ENCODE peak calls at places on chromosomes 7 and 10, in seven cellular contexts. V is adrenal gland, Y is heart left ventricle, T is thyroid gland, I is HCT116, L is IMR-90, Z is cardiac muscle cell. R is an unnamed sample. For H3K4me1 and H3K36me3, the result is how much of the 10 kb centered on the place peaks cover.

GRCh38 chr7:512541-513311 is 6.9 kb downstream of the PDGFA start:
- DNase-seq in V (no peak), Y (peak), T (peak), I (no peak), L (no peak), Z (no peak), R (no peak)

GRCh38 chr10:129963076-129963830 is 821 bp downstream of the EBF3 start:
- DNase-seq in V (no peak), Y (no peak), T (peak), I (no peak), L (peak), Z (peak), R (peak)

GRCh38 chr7:42493436-42494198 is 256.6 kb upstream of the GLI3 start:
- DNase-seq in V (peak), Y (peak), T (peak), I (no peak), L (peak), Z (peak), R (peak)

GRCh38 chr10:78313636-78314035 is 280.0 kb downstream of the RPS24 start:
- DNase-seq in V (no peak), Y (no peak), T (no peak), I (no peak), L (no peak), Z (no peak), R (no peak)

GRCh38 chr10:119575506-119575905 is 21.3 kb downstream of the TIAL1 start:
- DNase-seq in V (no peak), Y (no peak), T (no peak), I (no peak), L (peak), Z (peak), R (no peak)

GRCh38 chr10:6401066-6401465 is 179.0 kb downstream of the PRKCQ start:
- DNase-seq in V (no peak), Y (no peak), T (no peak), I (no peak), L (no peak), Z (no peak), R (no peak)

GRCh38 chr7:85186083-85186520 is 754 bp downstream of the SEMA3D start:
- DNase-seq in V (peak), Y (peak), T (peak), I (no peak), L (peak), Z (peak), R (peak)

GRCh38 chr10:6621536-6621935 is 41.5 kb upstream of the PRKCQ start:
- DNase-seq in V (no peak), Y (no peak), T (no peak), I (no peak), L (peak), Z (peak), R (peak)

GRCh38 chr10:13939391-13939790 is 352.6 kb downstream of the PRPF18 start:
- DNase-seq in V (no peak), Y (no peak), T (no peak), I (no peak), L (peak), Z (peak), R (no peak)

GRCh38 chr10:103759100-103759781 is 96.1 kb downstream of the SH3PXD2A start:
- DNase-seq in V (peak), Y (no peak), T (no peak), I (no peak), L (peak), Z (peak), R (no peak)

GRCh38 chr7:140541513-140542192 is 62.3 kb upstream of the MKRN1 start:
- DNase-seq in V (peak), Y (peak), T (peak), I (peak), L (peak), Z (peak), R (peak)

GRCh38 chr7:44473295-44473694 is 17.2 kb downstream of the NUDCD3 start:
- DNase-seq in V (no peak), Y (no peak), T (no peak), I (no peak), L (peak), Z (peak), R (no peak)

GRCh38 chr7:76236226-76236625 is 34.5 kb downstream of the SRRM3 start:
- DNase-seq in V (no peak), Y (no peak), T (no peak), I (no peak), L (no peak), Z (no peak), R (no peak)

GRCh38 chr10:130932326-130933007 is 379.1 kb downstream of the TCERG1L start:
- DNase-seq in V (no peak), Y (no peak), T (no peak), I (no peak), L (no peak), Z (no peak), R (no peak)

GRCh38 chr10:124722812-124723783 is 21.1 kb downstream of the FAM53B start:
- DNase-seq in V (peak), Y (peak), T (peak), I (no peak), L (no peak), Z (no peak), R (no peak)

GRCh38 chr10:113273151-113273876 is 279.5 kb upstream of the HABP2 start:
- DNase-seq in V (peak), Y (peak), T (peak), I (no peak), L (no peak), Z (peak), R (no peak)

GRCh38 chr10:6878067-6878412 is 298.0 kb upstream of the PRKCQ start:
- DNase-seq in V (no peak), Y (no peak), T (peak), I (no peak), L (no peak), Z (no peak), R (no peak)

GRCh38 chr10:9243861-9244515 is 1189.5 kb downstream of the GATA3 start:
- DNase-seq in V (no peak), Y (no peak), T (peak), I (no peak), L (no peak), Z (no peak), R (no peak)

GRCh38 chr7:64876792-64877713 is 26.0 kb upstream of the ZNF273 start:
- DNase-seq in V (peak), Y (peak), T (peak), I (no peak), L (no peak), Z (peak), R (no peak)

GRCh38 chr10:52455095-52455494 is 141.0 kb downstream of the DKK1 start:
- DNase-seq in V (no peak), Y (no peak), T (no peak), I (no peak), L (peak), Z (no peak), R (no peak)

GRCh38 chr10:2477154-2477553 is 590.2 kb upstream of the PFKP start:
- DNase-seq in V (no peak), Y (no peak), T (no peak), I (no peak), L (no peak), Z (no peak), R (no peak)

GRCh38 chr10:6144609-6145413 is 56.0 kb downstream of the RBM17 start:
- DNase-seq in V (peak), Y (peak), T (peak), I (peak), L (peak), Z (peak), R (peak)

GRCh38 chr10:69847458-69847857 is 45.8 kb downstream of the COL13A1 start:
- DNase-seq in V (no peak), Y (peak), T (no peak), I (no peak), L (peak), Z (no peak), R (no peak)

GRCh38 chr7:52475192-52475591 is 560.2 kb upstream of the POM121L12 start:
- DNase-seq in V (no peak), Y (no peak), T (no peak), I (no peak), L (no peak), Z (no peak), R (no peak)

GRCh38 chr7:124879103-124879502 is 50.5 kb downstream of the POT1 start:
- DNase-seq in V (no peak), Y (no peak), T (no peak), I (no peak), L (no peak), Z (no peak), R (no peak)

GRCh38 chr7:100215895-100216294 is 3.9 kb upstream of the PVRIG start:
- DNase-seq in V (no peak), Y (no peak), T (no peak), I (no peak), L (peak), Z (peak), R (no peak)

GRCh38 chr10:98238391-98238790 is 29.6 kb downstream of the LOXL4 start:
- DNase-seq in V (no peak), Y (no peak), T (no peak), I (no peak), L (no peak), Z (no peak), R (no peak)

GRCh38 chr10:8396675-8397074 is 342.2 kb downstream of the GATA3 start:
- DNase-seq in V (no peak), Y (no peak), T (no peak), I (no peak), L (peak), Z (peak), R (no peak)

GRCh38 chr10:69416695-69417094 is at the start of gene TACR2:
- DNase-seq in V (no peak), Y (no peak), T (no peak), I (no peak), L (no peak), Z (no peak), R (no peak)

GRCh38 chr7:11216276-11216675 is 242.6 kb downstream of the PHF14 start:
- DNase-seq in V (no peak), Y (no peak), T (no peak), I (no peak), L (no peak), Z (no peak), R (no peak)

GRCh38 chr10:91567815-91568214 is 65.1 kb downstream of the PPP1R3C start:
- DNase-seq in V (no peak), Y (no peak), T (no peak), I (no peak), L (no peak), Z (no peak), R (no peak)

GRCh38 chr7:47380325-47381131 is 201.4 kb downstream of the TNS3 start:
- DNase-seq in V (no peak), Y (no peak), T (peak), I (no peak), L (peak), Z (peak), R (no peak)

GRCh38 chr7:47378728-47379395 is 203.0 kb downstream of the TNS3 start:
- DNase-seq in V (no peak), Y (no peak), T (peak), I (no peak), L (no peak), Z (no peak), R (no peak)

GRCh38 chr7:47377741-47378140 is 204.2 kb downstream of the TNS3 start:
- DNase-seq in V (peak), Y (no peak), T (no peak), I (no peak), L (no peak), Z (no peak), R (no peak)

GRCh38 chr7:47381132-47381495 is 200.8 kb downstream of the TNS3 start:
- DNase-seq in V (no peak), Y (no peak), T (peak), I (no peak), L (no peak), Z (no peak), R (no peak)

DNA sequence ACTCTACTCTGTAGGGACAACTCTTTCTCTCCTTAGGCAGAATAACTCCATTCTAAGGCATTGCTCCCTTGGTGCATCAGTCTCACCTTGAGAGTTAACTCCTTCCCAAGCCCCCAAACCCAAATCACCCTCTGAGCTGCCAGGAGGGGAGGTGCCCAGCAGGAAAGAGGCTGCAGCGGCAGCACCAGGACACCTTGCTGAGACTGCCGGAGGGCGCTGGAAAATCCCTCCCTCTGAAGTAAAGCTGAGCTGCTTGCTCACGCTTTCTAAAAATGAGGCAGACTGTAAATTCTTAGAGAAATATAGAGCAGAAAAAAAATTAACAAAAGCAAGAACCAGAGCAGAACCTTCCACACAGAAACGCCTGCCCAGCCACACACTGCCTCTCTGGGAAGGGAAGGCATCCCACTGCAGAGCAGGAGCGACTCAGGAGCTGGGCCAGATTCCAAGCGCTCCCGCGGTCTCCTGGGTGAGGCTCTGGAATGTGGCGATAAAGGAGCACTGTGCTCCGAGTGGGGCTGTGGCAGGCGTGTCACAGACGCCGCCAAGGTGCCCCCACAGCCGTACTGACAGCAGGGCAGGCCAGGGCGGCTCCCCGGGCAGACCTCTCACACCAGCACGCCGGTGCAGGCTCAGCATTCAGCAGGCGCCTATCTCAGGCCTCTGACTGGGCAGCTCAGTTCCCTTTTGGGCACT is 202.1 kb downstream of the TNS3 start:
- DNase-seq in V (peak), Y (peak), T (peak), I (peak), L (peak), Z (peak), R (peak)
- H3K4me1 ChIP-seq in V (under half), Y (under half), T (half or more), I (under half), L (under half), Z (under half), R (under half)

DNA sequence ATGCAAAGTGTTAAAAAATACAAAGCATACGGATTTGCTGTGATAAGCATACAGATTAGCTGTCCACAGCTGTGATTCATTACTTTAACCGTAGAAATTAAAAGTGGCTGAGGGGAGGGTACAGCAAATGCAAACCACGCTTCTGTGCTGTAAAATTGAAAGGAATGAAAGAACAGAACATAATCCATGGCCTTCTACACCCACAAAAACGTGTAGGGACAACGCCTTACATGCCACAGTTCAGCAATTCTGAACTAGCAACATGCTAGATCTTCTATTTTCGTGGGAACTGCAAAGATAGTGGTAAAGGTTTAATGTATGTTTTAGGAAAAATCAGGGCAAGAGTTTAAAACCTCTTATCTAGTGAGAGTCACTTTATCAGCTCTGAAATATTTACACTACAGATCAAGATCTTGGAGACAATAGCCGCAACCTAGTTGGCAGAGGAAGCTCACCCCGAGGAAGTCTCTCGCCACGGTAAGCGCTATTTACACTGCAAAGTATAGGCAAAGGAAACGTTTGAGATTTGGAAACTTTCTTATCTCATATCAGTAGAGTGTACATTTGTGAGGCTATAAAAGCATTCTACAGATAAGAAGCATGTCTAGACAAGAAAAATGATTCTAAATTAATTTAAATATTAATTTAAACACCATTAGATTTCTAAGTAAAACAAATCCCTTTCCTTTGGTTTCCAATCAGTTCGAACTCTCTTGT is 193.6 kb downstream of the MLLT10 start:
- DNase-seq in V (no peak), Y (no peak), T (no peak), I (no peak), L (no peak), Z (peak), R (peak)
- H3K36me3 ChIP-seq in V (under half), Y (under half), T (under half), I (under half), L (under half), Z (under half), R (under half)

DNA sequence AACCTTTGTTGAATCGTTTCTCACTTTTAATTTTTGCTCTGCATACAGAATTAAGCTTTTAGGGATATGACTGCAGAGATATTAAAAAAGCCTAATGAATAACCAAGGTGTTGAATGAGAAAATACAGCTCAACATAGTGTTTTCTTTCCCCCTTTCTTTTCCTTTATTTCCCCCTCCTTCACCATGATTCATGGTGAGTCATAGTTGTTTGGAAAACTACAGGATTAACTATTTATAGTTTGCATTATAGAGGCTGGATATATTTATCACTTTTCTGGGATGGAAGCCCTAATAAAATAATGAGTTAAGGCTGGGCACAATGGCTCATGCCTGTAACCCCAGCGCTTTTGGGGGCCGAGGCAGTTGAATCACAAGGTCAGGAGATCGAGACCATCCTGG is 115.0 kb downstream of the DNAJB9 start:
- DNase-seq in V (no peak), Y (no peak), T (no peak), I (peak), L (no peak), Z (peak), R (no peak)
- H3K4me1 ChIP-seq in V (under half), Y (under half), T (under half), I (under half), L (under half), Z (under half), R (under half)

GRCh38 chr7:135523146-135523545 is 13.2 kb upstream of the CNOT4 start:
- DNase-seq in V (no peak), Y (no peak), T (no peak), I (no peak), L (no peak), Z (no peak), R (no peak)

GRCh38 chr7:135525426-135525825 is 15.5 kb upstream of the CNOT4 start:
- DNase-seq in V (no peak), Y (no peak), T (no peak), I (no peak), L (no peak), Z (no peak), R (no peak)

GRCh38 chr7:135527025-135527424 is 17.1 kb upstream of the CNOT4 start:
- DNase-seq in V (no peak), Y (no peak), T (no peak), I (no peak), L (no peak), Z (no peak), R (no peak)
- H3K36me3 ChIP-seq in V (under half), Y (under half), T (under half), I (under half), L (under half), Z (under half), R (under half)

R was measured in HAP-1.